ENCODE peak calls at places on chromosomes 12 and 14, in five cellular contexts. W is GM12891, V is H1, Z is SK-N-SH, S is HepG2. N is an unnamed sample.

GRCh38 chr14:88142990-88143389 is 138.1 kb downstream of the GPR65 start:
- DNase-seq in W (no peak), V (no peak), Z (no peak), S (no peak), N (no peak)

GRCh38 chr12:49825360-49825970 is 2.7 kb downstream of the NCKAP5L start:
- DNase-seq in W (no peak), V (no peak), Z (no peak), S (no peak), N (no peak)

GRCh38 chr12:82522762-82523161 is 163.9 kb upstream of the TMTC2 start:
- DNase-seq in W (no peak), V (no peak), Z (no peak), S (no peak), N (no peak)

GRCh38 chr12:63857771-63858670 is 13.5 kb downstream of the SRGAP1 start:
- DNase-seq in W (no peak), V (no peak), Z (no peak), S (no peak), N (no peak)

GRCh38 chr14:34931206-34931605 is 51.6 kb upstream of the SRP54 start:
- DNase-seq in W (no peak), V (no peak), Z (no peak), S (no peak), N (no peak)

GRCh38 chr12:119601877-119602536 is 8.4 kb downstream of the TMEM233 start:
- DNase-seq in W (no peak), V (no peak), Z (peak), S (no peak), N (no peak)

GRCh38 chr14:63045612-63046320 is 508 bp upstream of the KCNH5 start:
- DNase-seq in W (no peak), V (peak), Z (peak), S (peak), N (peak)

GRCh38 chr14:99744199-99744872 is 48.9 kb upstream of the EML1 start:
- DNase-seq in W (no peak), V (no peak), Z (no peak), S (no peak), N (no peak)

GRCh38 chr12:31999692-32000091 is 40.5 kb downstream of the RESF1 start:
- DNase-seq in W (no peak), V (no peak), Z (no peak), S (no peak), N (no peak)

GRCh38 chr12:106246891-106247730 is 709 bp downstream of the CKAP4 start:
- DNase-seq in W (peak), V (peak), Z (peak), S (no peak), N (peak)

GRCh38 chr14:78254911-78255431 is 84.8 kb downstream of the NRXN3 start:
- DNase-seq in W (no peak), V (no peak), Z (no peak), S (no peak), N (no peak)

GRCh38 chr12:1920971-1921370 is 2.5 kb upstream of the CACNA2D4 start:
- DNase-seq in W (no peak), V (peak), Z (peak), S (no peak), N (no peak)

GRCh38 chr12:93638095-93638494 is 39.1 kb upstream of the CRADD start:
- DNase-seq in W (no peak), V (no peak), Z (no peak), S (no peak), N (no peak)

GRCh38 chr12:80627773-80628172 is 79.7 kb upstream of the MYF6 start:
- DNase-seq in W (no peak), V (no peak), Z (no peak), S (no peak), N (no peak)
- TF ChIP-seq TAF1 in W (no peak), V (no peak), Z (no peak), S (no peak), N (no peak)

DNA sequence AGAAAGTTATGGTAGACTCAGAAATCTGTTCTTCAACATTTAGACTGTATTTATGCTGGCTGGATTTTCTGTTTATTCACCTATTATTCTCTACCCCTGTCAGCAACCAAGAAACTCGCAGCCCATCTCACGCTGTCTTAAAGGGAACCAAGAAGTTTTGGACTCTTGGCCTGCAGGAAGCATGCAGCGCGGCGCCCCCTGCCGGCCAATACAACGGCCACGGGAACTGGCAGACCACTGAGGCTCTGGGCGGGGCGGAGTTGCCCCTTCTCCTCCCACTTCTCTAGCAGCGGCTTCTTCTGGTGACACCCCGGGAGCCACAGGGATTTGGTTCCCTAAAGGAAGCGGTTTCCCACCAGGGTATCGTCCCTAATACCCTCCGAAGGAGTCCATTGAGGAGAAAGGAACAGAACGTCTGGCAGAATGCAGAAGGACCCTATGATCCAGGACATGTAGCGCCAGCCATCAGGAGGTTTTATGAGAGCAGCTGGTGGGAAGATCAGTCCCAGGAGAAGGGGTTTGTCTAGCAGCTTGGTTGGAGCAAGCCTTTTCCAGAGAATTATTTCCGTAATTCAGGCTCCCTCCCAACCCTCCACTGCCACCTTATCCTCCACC is 21.0 kb upstream of the RNASE2 start:
- DNase-seq in W (peak), V (peak), Z (peak), S (no peak), N (peak)
- TF ChIP-seq TAF1 in W (no peak), V (no peak), Z (no peak), S (no peak), N (no peak)

DNA sequence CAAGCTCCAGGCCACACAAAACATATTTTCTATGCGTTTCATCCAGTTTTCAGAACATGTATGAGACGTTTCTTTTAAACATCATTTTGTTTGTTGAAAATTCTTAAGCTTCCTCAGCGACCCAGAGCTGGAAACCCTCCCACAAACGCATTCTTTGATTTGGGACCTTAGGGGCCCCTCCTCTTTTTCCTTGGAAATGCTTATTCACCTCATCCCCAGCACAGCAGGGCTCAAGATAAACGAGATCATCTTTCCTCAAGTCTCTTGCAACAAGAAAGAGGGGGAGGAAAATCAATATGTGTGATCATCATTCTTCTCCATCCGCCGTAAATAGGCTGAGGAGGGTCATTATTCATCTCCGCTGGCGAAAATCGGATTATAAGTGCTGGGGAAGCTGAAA is 1415.2 kb downstream of the AACS start:
- DNase-seq in W (no peak), V (no peak), Z (no peak), S (no peak), N (no peak)
- TF ChIP-seq TAF1 in W (no peak), V (no peak), Z (no peak), S (no peak), N (no peak)

GRCh38 chr12:121798807-121799174 is 5.0 kb upstream of the SETD1B start:
- DNase-seq in W (no peak), V (no peak), Z (no peak), S (no peak), N (no peak)

GRCh38 chr12:121799175-121799841 is 4.5 kb upstream of the SETD1B start:
- DNase-seq in W (no peak), V (no peak), Z (peak), S (peak), N (peak)

GRCh38 chr12:121795029-121795977 is 1.8 kb upstream of the RHOF start:
- DNase-seq in W (no peak), V (peak), Z (peak), S (peak), N (peak)

GRCh38 chr12:121797937-121798801 is 4.7 kb upstream of the RHOF start:
- DNase-seq in W (no peak), V (no peak), Z (peak), S (no peak), N (no peak)

GRCh38 chr12:121796855-121797751 is 3.6 kb upstream of the RHOF start:
- DNase-seq in W (no peak), V (peak), Z (peak), S (peak), N (no peak)
- TF ChIP-seq TAF1 in W (no peak), V (peak), Z (peak), S (peak), N (no peak)

N was measured in GM12892.